ENCODE peak calls at places on chromosomes 1 and 21, in eight cellular contexts. O, I, D, G, Y, T, N and R are unnamed samples.
A peak's percentile ranks its signal among the peaks of the same experiment; 100 is the strongest.

GRCh38 chr21:38342734-38343133 is 85.9 kb downstream of the KCNJ15 start:
- DNase-seq in Y (no peak), G (no peak), D (no peak), I (no peak), T (no peak), N (no peak), O (no peak), R (no peak)

GRCh38 chr1:42334240-42335049 is 590 bp downstream of the FOXJ3 start:
- DNase-seq in D (peak; percentile 69), T (no peak), Y (peak; percentile 77), O (peak; percentile 46), N (peak; percentile 39), G (peak; percentile 83), I (peak; percentile 76), R (peak; percentile 48)

GRCh38 chr1:10622896-10623295 is 148.1 kb downstream of the PEX14 start:
- DNase-seq in N (no peak), Y (no peak), G (no peak), T (no peak), O (no peak), D (no peak), I (no peak), R (no peak)

GRCh38 chr1:1966086-1966740 is 37.4 kb downstream of the CFAP74 start:
- DNase-seq in I (no peak), O (no peak), Y (no peak), N (no peak), D (no peak), G (peak; percentile 1), T (no peak), R (no peak)

GRCh38 chr1:174626031-174627020 is 178.6 kb downstream of the GPR52 start:
- DNase-seq in O (no peak), Y (no peak), N (no peak), I (no peak), T (no peak), D (no peak), G (peak; percentile 87), R (peak; percentile 3)

GRCh38 chr1:9413877-9414213 is 121.2 kb downstream of the SPSB1 start:
- DNase-seq in N (no peak), D (no peak), I (no peak), O (no peak), G (no peak), T (no peak), Y (peak; percentile 76), R (peak; percentile 24)

GRCh38 chr21:38181101-38181500 is 75.7 kb upstream of the KCNJ15 start:
- DNase-seq in O (no peak), T (no peak), Y (no peak), I (no peak), N (no peak), D (no peak), G (peak; percentile 30), R (no peak)

GRCh38 chr1:99599678-99600175 is 46.2 kb upstream of the PALMD start:
- DNase-seq in T (no peak), D (no peak), Y (peak; percentile 97), N (no peak), O (peak; percentile 39), I (peak; percentile 59), G (no peak), R (peak; percentile 56)

GRCh38 chr1:1148569-1148968 is 25.1 kb upstream of the TTLL10 start:
- DNase-seq in Y (no peak), O (no peak), T (no peak), G (no peak), D (no peak), N (no peak), I (no peak), R (no peak)

GRCh38 chr1:168261390-168261789 is 19.3 kb upstream of the TBX19 start:
- DNase-seq in N (no peak), T (no peak), O (no peak), I (no peak), D (no peak), Y (peak; percentile 90), G (no peak), R (peak; percentile 74)

GRCh38 chr1:91891486-91891885 is 5.5 kb upstream of the TGFBR3 start:
- DNase-seq in T (no peak), G (no peak), N (no peak), Y (no peak), O (no peak), D (no peak), I (no peak), R (peak; percentile 33)

GRCh38 chr1:154669464-154670282 is 61.7 kb upstream of the ADAR start:
- DNase-seq in N (peak; percentile 83), T (peak; percentile 47), G (peak; percentile 84), O (peak; percentile 69), D (peak; percentile 14), Y (peak; percentile 88), I (peak; percentile 84), R (peak; percentile 46)

GRCh38 chr1:212529211-212529731 is 79.3 kb upstream of the ATF3 start:
- DNase-seq in N (no peak), D (no peak), G (peak; percentile 14), O (peak; percentile 77), Y (no peak), T (no peak), I (no peak), R (no peak)

GRCh38 chr21:33855190-33855589 is 60.4 kb downstream of the ATP5PO start:
- DNase-seq in G (peak; percentile 57), T (no peak), I (no peak), O (no peak), D (no peak), Y (no peak), N (no peak), R (no peak)

GRCh38 chr1:115237507-115237906 is 100.5 kb downstream of the NGF start:
- DNase-seq in T (no peak), G (no peak), D (no peak), N (no peak), I (no peak), Y (no peak), O (no peak), R (no peak)